ENCODE peak calls at places on chromosomes 12 and 14, in six cellular contexts. One of them, this sample, is unnamed.

GRCh38 chr12:42696424-42697149 is 107.0 kb upstream of the PRICKLE1 start:
- DNase-seq in AG04449: no peak
- DNase-seq in fibroblast of lung: peak
- DNase-seq in body of pancreas: peak
- DNase-seq in fibroblast of the aortic adventitia: peak
- DNase-seq in AG04450: peak
- DNase-seq in this sample: no peak

GRCh38 chr14:61041704-61042103 is 60.7 kb downstream of the SLC38A6 start:
- DNase-seq in AG04450: no peak
- DNase-seq in fibroblast of the aortic adventitia: no peak
- DNase-seq in fibroblast of lung: no peak
- DNase-seq in AG04449: no peak
- DNase-seq in body of pancreas: no peak
- DNase-seq in this sample: no peak

GRCh38 chr14:83217492-83217891 is 1683.8 kb upstream of the SEL1L start:
- DNase-seq in AG04449: no peak
- DNase-seq in body of pancreas: no peak
- DNase-seq in fibroblast of the aortic adventitia: peak
- DNase-seq in AG04450: peak
- DNase-seq in fibroblast of lung: peak
- DNase-seq in this sample: no peak

GRCh38 chr12:66190519-66191406 is 1.7 kb downstream of the IRAK3 start:
- DNase-seq in AG04449: no peak
- DNase-seq in fibroblast of lung: peak
- DNase-seq in AG04450: no peak
- DNase-seq in fibroblast of the aortic adventitia: peak
- DNase-seq in body of pancreas: no peak
- DNase-seq in this sample: peak

GRCh38 chr12:132881853-132882252 is 5.6 kb downstream of the CHFR start:
- DNase-seq in fibroblast of lung: peak
- DNase-seq in AG04450: peak
- DNase-seq in AG04449: peak
- DNase-seq in body of pancreas: no peak
- DNase-seq in fibroblast of the aortic adventitia: no peak
- DNase-seq in this sample: no peak

GRCh38 chr12:113961921-113962710 is 4.0 kb downstream of the RBM19 start:
- DNase-seq in fibroblast of the aortic adventitia: peak
- DNase-seq in AG04450: no peak
- DNase-seq in AG04449: no peak
- DNase-seq in body of pancreas: no peak
- DNase-seq in fibroblast of lung: peak
- DNase-seq in this sample: peak

GRCh38 chr12:123251403-123252076 is 18.3 kb downstream of the MTRFR start:
- DNase-seq in AG04449: no peak
- DNase-seq in fibroblast of the aortic adventitia: no peak
- DNase-seq in body of pancreas: no peak
- DNase-seq in AG04450: no peak
- DNase-seq in fibroblast of lung: no peak
- DNase-seq in this sample: no peak

GRCh38 chr12:90858261-90858660 is 96.7 kb downstream of the CCER1 start:
- DNase-seq in AG04449: no peak
- DNase-seq in AG04450: no peak
- DNase-seq in fibroblast of the aortic adventitia: no peak
- DNase-seq in fibroblast of lung: peak
- DNase-seq in body of pancreas: peak
- DNase-seq in this sample: no peak

GRCh38 chr12:91985002-91985767 is 160.5 kb downstream of the BTG1 start:
- DNase-seq in fibroblast of lung: peak
- DNase-seq in fibroblast of the aortic adventitia: peak
- DNase-seq in AG04449: no peak
- DNase-seq in body of pancreas: no peak
- DNase-seq in AG04450: peak
- DNase-seq in this sample: no peak

GRCh38 chr14:95533391-95533821 is 1.4 kb upstream of the GLRX5 start:
- DNase-seq in fibroblast of lung: peak
- DNase-seq in body of pancreas: peak
- DNase-seq in AG04450: no peak
- DNase-seq in fibroblast of the aortic adventitia: peak
- DNase-seq in AG04449: no peak
- DNase-seq in this sample: no peak

GRCh38 chr14:31420013-31420318 is 384 bp downstream of the HEATR5A start:
- DNase-seq in fibroblast of lung: no peak
- DNase-seq in AG04450: no peak
- DNase-seq in body of pancreas: peak
- DNase-seq in fibroblast of the aortic adventitia: no peak
- DNase-seq in AG04449: no peak
- DNase-seq in this sample: no peak

GRCh38 chr14:68405959-68406358 is 386.9 kb downstream of the ZFP36L1 start:
- DNase-seq in fibroblast of the aortic adventitia: no peak
- DNase-seq in AG04449: no peak
- DNase-seq in AG04450: no peak
- DNase-seq in fibroblast of lung: peak
- DNase-seq in body of pancreas: no peak
- DNase-seq in this sample: no peak

GRCh38 chr12:72276212-72276865 is 4.2 kb downstream of the TRHDE start:
- DNase-seq in fibroblast of lung: peak
- DNase-seq in AG04450: no peak
- DNase-seq in fibroblast of the aortic adventitia: no peak
- DNase-seq in body of pancreas: no peak
- DNase-seq in AG04449: no peak
- DNase-seq in this sample: no peak

GRCh38 chr12:34304546-34304945 is 282.2 kb downstream of the ALG10 start:
- DNase-seq in body of pancreas: no peak
- DNase-seq in fibroblast of the aortic adventitia: no peak
- DNase-seq in AG04450: no peak
- DNase-seq in AG04449: no peak
- DNase-seq in fibroblast of lung: no peak
- DNase-seq in this sample: no peak

GRCh38 chr12:75606921-75607320 is 95.5 kb upstream of the KRR1 start:
- DNase-seq in fibroblast of the aortic adventitia: no peak
- DNase-seq in AG04449: no peak
- DNase-seq in fibroblast of lung: no peak
- DNase-seq in body of pancreas: no peak
- DNase-seq in AG04450: no peak
- DNase-seq in this sample: no peak

GRCh38 chr12:51636581-51636980 is 45.5 kb downstream of the SCN8A start:
- DNase-seq in fibroblast of the aortic adventitia: peak
- DNase-seq in AG04450: no peak
- DNase-seq in fibroblast of lung: peak
- DNase-seq in AG04449: no peak
- DNase-seq in body of pancreas: no peak
- DNase-seq in this sample: no peak

GRCh38 chr14:102554835-102555819 is 37.3 kb upstream of the RCOR1 start:
- DNase-seq in AG04449: no peak
- DNase-seq in body of pancreas: peak
- DNase-seq in fibroblast of lung: peak
- DNase-seq in fibroblast of the aortic adventitia: no peak
- DNase-seq in AG04450: no peak
- DNase-seq in this sample: no peak

GRCh38 chr14:56036353-56036752 is 81.9 kb upstream of the PELI2 start:
- DNase-seq in fibroblast of lung: no peak
- DNase-seq in AG04450: no peak
- DNase-seq in AG04449: no peak
- DNase-seq in body of pancreas: no peak
- DNase-seq in fibroblast of the aortic adventitia: no peak
- DNase-seq in this sample: peak

GRCh38 chr12:12922978-12923377 is 29.0 kb downstream of the GPRC5D start:
- DNase-seq in fibroblast of lung: no peak
- DNase-seq in fibroblast of the aortic adventitia: no peak
- DNase-seq in body of pancreas: no peak
- DNase-seq in AG04449: no peak
- DNase-seq in AG04450: no peak
- DNase-seq in this sample: no peak

GRCh38 chr14:106347890-106348755 is 821.7 kb downstream of the TMEM121 start:
- DNase-seq in AG04450: no peak
- DNase-seq in fibroblast of lung: no peak
- DNase-seq in body of pancreas: no peak
- DNase-seq in AG04449: no peak
- DNase-seq in fibroblast of the aortic adventitia: no peak
- DNase-seq in this sample: no peak

GRCh38 chr12:28294300-28294699 is 104.0 kb downstream of the CCDC91 start:
- DNase-seq in AG04450: no peak
- DNase-seq in fibroblast of the aortic adventitia: no peak
- DNase-seq in AG04449: no peak
- DNase-seq in fibroblast of lung: no peak
- DNase-seq in body of pancreas: no peak
- DNase-seq in this sample: no peak

GRCh38 chr14:32897724-32898064 is 41.0 kb upstream of the NPAS3 start:
- DNase-seq in fibroblast of the aortic adventitia: no peak
- DNase-seq in AG04450: no peak
- DNase-seq in AG04449: no peak
- DNase-seq in body of pancreas: no peak
- DNase-seq in fibroblast of lung: no peak
- DNase-seq in this sample: no peak

GRCh38 chr14:32900602-32901001 is 38.1 kb upstream of the NPAS3 start:
- DNase-seq in body of pancreas: no peak
- DNase-seq in AG04449: no peak
- DNase-seq in AG04450: no peak
- DNase-seq in fibroblast of lung: peak
- DNase-seq in fibroblast of the aortic adventitia: peak
- DNase-seq in this sample: no peak

GRCh38 chr14:32898876-32899275 is 39.8 kb upstream of the NPAS3 start:
- DNase-seq in fibroblast of the aortic adventitia: no peak
- DNase-seq in fibroblast of lung: peak
- DNase-seq in AG04450: no peak
- DNase-seq in body of pancreas: no peak
- DNase-seq in AG04449: no peak
- DNase-seq in this sample: no peak

GRCh38 chr14:32896979-32897723 is 41.5 kb upstream of the NPAS3 start:
- DNase-seq in fibroblast of lung: peak
- DNase-seq in body of pancreas: no peak
- DNase-seq in AG04450: no peak
- DNase-seq in AG04449: no peak
- DNase-seq in fibroblast of the aortic adventitia: peak
- DNase-seq in this sample: no peak
- H3K4me3 ChIP-seq in fibroblast of lung: peak
- H3K4me3 ChIP-seq in body of pancreas: peak
- H3K4me3 ChIP-seq in AG04450: peak
- H3K4me3 ChIP-seq in AG04449: peak
- H3K4me3 ChIP-seq in fibroblast of the aortic adventitia: peak
- H3K4me3 ChIP-seq in this sample: peak

GRCh38 chr14:104938960-104939359 is 14.3 kb downstream of the PLD4 start:
- DNase-seq in AG04449: no peak
- DNase-seq in fibroblast of lung: no peak
- DNase-seq in AG04450: no peak
- DNase-seq in fibroblast of the aortic adventitia: no peak
- DNase-seq in body of pancreas: no peak
- DNase-seq in this sample: no peak

GRCh38 chr14:104939666-104940410 is 15.2 kb downstream of the PLD4 start:
- DNase-seq in AG04450: no peak
- DNase-seq in fibroblast of lung: no peak
- DNase-seq in fibroblast of the aortic adventitia: no peak
- DNase-seq in AG04449: no peak
- DNase-seq in body of pancreas: no peak
- DNase-seq in this sample: no peak

GRCh38 chr14:104942586-104942985 is 17.9 kb downstream of the PLD4 start:
- DNase-seq in AG04450: no peak
- DNase-seq in AG04449: no peak
- DNase-seq in fibroblast of lung: no peak
- DNase-seq in fibroblast of the aortic adventitia: no peak
- DNase-seq in body of pancreas: no peak
- DNase-seq in this sample: no peak

GRCh38 chr14:104941508-104942365 is 17.1 kb downstream of the PLD4 start:
- DNase-seq in AG04450: no peak
- DNase-seq in fibroblast of lung: no peak
- DNase-seq in AG04449: no peak
- DNase-seq in body of pancreas: no peak
- DNase-seq in fibroblast of the aortic adventitia: no peak
- DNase-seq in this sample: no peak

GRCh38 chr14:104940526-104941150 is 16.0 kb downstream of the PLD4 start:
- DNase-seq in body of pancreas: no peak
- DNase-seq in AG04449: no peak
- DNase-seq in fibroblast of lung: no peak
- DNase-seq in AG04450: no peak
- DNase-seq in fibroblast of the aortic adventitia: no peak
- DNase-seq in this sample: no peak
- TF ChIP-seq CTCF in body of pancreas: no peak
- TF ChIP-seq CTCF in AG04449: no peak
- TF ChIP-seq CTCF in fibroblast of lung: no peak
- TF ChIP-seq CTCF in AG04450: peak
- TF ChIP-seq CTCF in fibroblast of the aortic adventitia: no peak
- TF ChIP-seq CTCF in this sample: peak

GRCh38 chr12:56484566-56484965 is 3.4 kb downstream of the GLS2 start:
- DNase-seq in AG04449: no peak
- DNase-seq in fibroblast of lung: no peak
- DNase-seq in body of pancreas: no peak
- DNase-seq in AG04450: no peak
- DNase-seq in fibroblast of the aortic adventitia: no peak
- DNase-seq in this sample: no peak

GRCh38 chr12:56487448-56488040 is 417 bp downstream of the GLS2 start:
- DNase-seq in fibroblast of lung: no peak
- DNase-seq in body of pancreas: peak
- DNase-seq in AG04449: no peak
- DNase-seq in fibroblast of the aortic adventitia: no peak
- DNase-seq in AG04450: no peak
- DNase-seq in this sample: no peak

GRCh38 chr12:56488041-56488955 is at the start of gene GLS2:
- DNase-seq in AG04450: peak
- DNase-seq in body of pancreas: peak
- DNase-seq in AG04449: peak
- DNase-seq in fibroblast of the aortic adventitia: peak
- DNase-seq in fibroblast of lung: peak
- DNase-seq in this sample: peak

GRCh38 chr12:56486694-56487093 is 1.3 kb downstream of the GLS2 start:
- DNase-seq in fibroblast of the aortic adventitia: no peak
- DNase-seq in body of pancreas: no peak
- DNase-seq in AG04449: no peak
- DNase-seq in AG04450: no peak
- DNase-seq in fibroblast of lung: no peak
- DNase-seq in this sample: no peak
- H3K4me3 ChIP-seq in fibroblast of the aortic adventitia: no peak
- H3K4me3 ChIP-seq in body of pancreas: no peak
- H3K4me3 ChIP-seq in AG04449: no peak
- H3K4me3 ChIP-seq in AG04450: no peak
- H3K4me3 ChIP-seq in fibroblast of lung: no peak
- H3K4me3 ChIP-seq in this sample: no peak

DNA sequence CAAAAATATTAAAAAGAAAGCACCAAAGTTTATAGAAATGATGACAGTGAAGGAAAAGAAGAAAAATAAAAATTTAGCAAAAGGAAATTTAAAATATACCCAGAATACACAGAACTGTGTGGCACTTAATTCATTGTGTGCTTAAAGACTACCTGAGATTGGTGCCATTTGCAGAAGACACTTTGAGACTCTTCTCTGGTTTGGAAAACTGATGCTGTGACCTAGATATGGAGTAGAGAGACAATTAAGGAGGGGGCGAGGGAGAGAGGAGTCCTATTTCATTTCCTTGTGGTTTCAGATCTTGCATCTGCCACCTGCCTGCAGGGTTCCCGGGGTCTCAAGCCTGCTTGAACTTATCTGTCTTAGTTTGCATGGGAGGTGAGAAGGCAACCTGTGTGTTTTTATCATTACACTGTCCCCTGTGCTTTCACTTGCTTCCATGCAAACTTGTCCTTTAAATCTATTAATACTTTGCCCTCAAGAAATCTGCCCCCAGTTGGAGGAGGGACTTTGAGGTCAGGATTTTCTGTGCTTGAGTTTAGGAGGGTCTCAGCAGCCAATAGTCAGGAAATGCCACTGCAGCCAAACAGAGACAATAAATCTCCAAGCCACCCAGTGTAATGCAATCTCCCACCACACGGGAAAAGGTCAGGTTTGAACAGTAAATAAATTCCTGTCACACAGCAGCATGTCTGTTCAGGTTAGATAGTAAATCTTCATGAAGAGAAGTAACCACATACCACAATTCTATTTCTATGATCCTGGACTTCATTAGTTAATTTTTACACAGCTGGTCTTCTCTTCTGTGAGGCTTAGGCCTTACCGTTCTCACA is 119.4 kb downstream of the CAND1 start:
- DNase-seq in body of pancreas: no peak
- DNase-seq in AG04450: no peak
- DNase-seq in fibroblast of the aortic adventitia: no peak
- DNase-seq in AG04449: no peak
- DNase-seq in fibroblast of lung: no peak
- DNase-seq in this sample: no peak
- TF ChIP-seq CTCF in body of pancreas: no peak
- TF ChIP-seq CTCF in AG04450: peak
- TF ChIP-seq CTCF in fibroblast of the aortic adventitia: no peak
- TF ChIP-seq CTCF in AG04449: no peak
- TF ChIP-seq CTCF in fibroblast of lung: no peak
- TF ChIP-seq CTCF in this sample: no peak